ENCODE peak calls at places on chromosomes 1 and 21, in seven cellular contexts. K is CD4-positive, CD25-positive, alpha-beta regulatory T cell; T is upper lobe of right lung; Z is colonic mucosa; I is brain microvascular endothelial cell; V is NCI-H2081; L is left colon. F is an unnamed sample.

GRCh38 chr1:19762175-19762779 is 37.4 kb downstream of the TMCO4 start:
- DNase-seq in K (no peak), T (peak), Z (peak), I (peak), V (peak), L (no peak), F (peak)

GRCh38 chr1:156927215-156928042 is 7.0 kb downstream of the LRRC71 start:
- DNase-seq in K (peak), T (peak), Z (peak), I (peak), V (peak), L (peak), F (no peak)

GRCh38 chr1:180616441-180616840 is 15.4 kb upstream of the XPR1 start:
- DNase-seq in K (no peak), T (no peak), Z (no peak), I (no peak), V (no peak), L (no peak), F (no peak)

GRCh38 chr1:16164821-16165364 is 9.0 kb upstream of the EPHA2 start:
- DNase-seq in K (no peak), T (no peak), Z (no peak), I (no peak), V (no peak), L (no peak), F (no peak)

GRCh38 chr1:32894681-32895080 is 6.5 kb downstream of the TMEM54 start:
- DNase-seq in K (no peak), T (peak), Z (no peak), I (no peak), V (no peak), L (no peak), F (no peak)

GRCh38 chr1:194485432-194485831 is 1299.0 kb upstream of the B3GALT2 start:
- DNase-seq in K (no peak), T (no peak), Z (no peak), I (no peak), V (no peak), L (no peak), F (no peak)

GRCh38 chr21:24280591-24280990 is 1326.7 kb downstream of the MRPL39 start:
- DNase-seq in K (no peak), T (no peak), Z (no peak), I (no peak), V (no peak), L (no peak), F (no peak)

GRCh38 chr1:8660455-8660854 is 157.0 kb downstream of the RERE start:
- DNase-seq in K (no peak), T (no peak), Z (no peak), I (peak), V (no peak), L (no peak), F (no peak)

GRCh38 chr1:11417162-11417561 is 61.8 kb upstream of the DISP3 start:
- DNase-seq in K (no peak), T (no peak), Z (no peak), I (no peak), V (no peak), L (no peak), F (no peak)

GRCh38 chr1:96695954-96696353 is 25.6 kb upstream of the PTBP2 start:
- DNase-seq in K (no peak), T (no peak), Z (no peak), I (no peak), V (no peak), L (no peak), F (no peak)

GRCh38 chr1:35047188-35047858 is 15.6 kb upstream of the ZMYM6 start:
- DNase-seq in K (no peak), T (no peak), Z (no peak), I (peak), V (no peak), L (no peak), F (no peak)